ENCODE peak calls at places on chromosome 19, in ten cellular contexts. X is upper lobe of right lung, I is colonic mucosa, F is upper lobe of left lung, D is suprapubic skin, J is ovary, R is lower lobe of right lung, G is H9, Y is HCT116, B is heart right ventricle. O is an unnamed sample. For H3K27me3 and H3K4me1, the result is how much of the 10 kb centered on the place peaks cover.

GRCh38 chr19:58305932-58306323 is 751 bp downstream of the ERVK3-1 start:
- DNase-seq in F (no peak), B (no peak), I (peak), R (no peak), Y (no peak), D (no peak), G (no peak), J (no peak), X (no peak), O (no peak)

GRCh38 chr19:17872251-17873001 is 681 bp downstream of the SLC5A5 start:
- DNase-seq in I (no peak), X (no peak), J (no peak), B (no peak), R (no peak), G (no peak), Y (no peak), D (no peak), F (peak), O (no peak)

GRCh38 chr19:10727599-10728250 is 9.8 kb downstream of the DNM2 start:
- DNase-seq in G (no peak), R (no peak), B (no peak), I (no peak), X (no peak), Y (no peak), D (no peak), J (no peak), F (no peak), O (no peak)

GRCh38 chr19:40252395-40252794 is 25.9 kb upstream of the CCNP start:
- DNase-seq in B (no peak), X (no peak), I (no peak), R (no peak), F (no peak), G (peak), Y (no peak), D (no peak), J (no peak), O (no peak)

GRCh38 chr19:3222709-3223108 is 1.8 kb upstream of the CELF5 start:
- DNase-seq in B (no peak), D (no peak), I (no peak), X (no peak), R (no peak), F (no peak), G (no peak), Y (no peak), J (no peak), O (no peak)

GRCh38 chr19:4970558-4971423 is 1.9 kb downstream of the KDM4B start:
- DNase-seq in X (no peak), G (no peak), R (no peak), F (peak), I (peak), D (no peak), B (no peak), J (no peak), Y (no peak), O (peak)

GRCh38 chr19:907183-907853 is 5.7 kb downstream of the R3HDM4 start:
- DNase-seq in Y (no peak), F (peak), X (no peak), I (no peak), R (peak), J (no peak), G (no peak), B (no peak), D (no peak), O (no peak)

GRCh38 chr19:3669616-3670257 is 30.5 kb downstream of the PIP5K1C start:
- DNase-seq in B (no peak), X (no peak), G (no peak), J (no peak), I (no peak), R (no peak), F (peak), Y (no peak), D (no peak), O (no peak)

GRCh38 chr19:10520652-10521318 is 3.5 kb upstream of the S1PR5 start:
- DNase-seq in Y (no peak), B (no peak), R (no peak), G (no peak), F (peak), D (no peak), I (no peak), X (no peak), J (no peak), O (peak)

GRCh38 chr19:7224205-7224833 is 69.9 kb downstream of the INSR start:
- DNase-seq in D (no peak), B (peak), Y (no peak), I (peak), J (peak), R (no peak), F (peak), G (no peak), X (no peak), O (no peak)

GRCh38 chr19:18357442-18358264 is 17.3 kb downstream of the PGPEP1 start:
- DNase-seq in I (peak), J (no peak), R (no peak), X (no peak), G (no peak), F (no peak), B (no peak), D (no peak), Y (no peak), O (no peak)

GRCh38 chr19:17327654-17328516 is 6.8 kb downstream of the ANO8 start:
- DNase-seq in X (peak), D (no peak), G (peak), I (peak), F (peak), R (peak), J (peak), B (no peak), Y (peak), O (peak)

GRCh38 chr19:3360494-3361383 is 5.6 kb upstream of the NFIC start:
- DNase-seq in I (peak), J (peak), B (peak), F (peak), G (no peak), X (peak), R (peak), D (peak), Y (no peak), O (no peak)

GRCh38 chr19:30686911-30687566 is 314.9 kb downstream of the ZNF536 start:
- DNase-seq in I (no peak), Y (no peak), J (no peak), G (no peak), B (no peak), R (no peak), F (no peak), D (peak), X (no peak), O (no peak)

GRCh38 chr19:18672606-18673337 is 10.7 kb upstream of the CRTC1 start:
- DNase-seq in D (no peak), G (peak), R (no peak), B (no peak), Y (no peak), I (no peak), X (no peak), J (no peak), F (no peak), O (no peak)

GRCh38 chr19:2547721-2548120 is 71.8 kb downstream of the GADD45B start:
- DNase-seq in G (no peak), R (peak), J (no peak), F (no peak), B (no peak), I (no peak), D (no peak), X (no peak), Y (no peak), O (no peak)

GRCh38 chr19:2269244-2270156 is 12.5 kb downstream of the PEAK3 start:
- DNase-seq in F (peak), D (peak), I (peak), J (peak), Y (peak), B (peak), X (peak), R (peak), G (peak), O (peak)

GRCh38 chr19:57053401-57053800 is 66.4 kb upstream of the USP29 start:
- DNase-seq in D (no peak), I (no peak), Y (no peak), J (no peak), F (no peak), X (no peak), R (no peak), B (no peak), G (no peak), O (no peak)

GRCh38 chr19:1312732-1313694 is 27.3 kb downstream of the EFNA2 start:
- DNase-seq in F (peak), J (no peak), X (no peak), B (no peak), G (no peak), I (peak), D (no peak), R (no peak), Y (peak), O (peak)

GRCh38 chr19:30144794-30145193 is 202.8 kb downstream of the URI1 start:
- DNase-seq in X (no peak), Y (no peak), D (no peak), G (no peak), B (no peak), R (no peak), J (no peak), I (peak), F (no peak), O (no peak)

GRCh38 chr19:29810504-29810871 is 1.3 kb upstream of the CCNE1 start:
- DNase-seq in Y (no peak), X (no peak), G (no peak), F (no peak), B (peak), R (peak), D (no peak), J (peak), I (peak), O (peak)

GRCh38 chr19:3586707-3587346 is 1.5 kb downstream of the GIPC3 start:
- DNase-seq in X (no peak), Y (no peak), I (no peak), R (no peak), F (peak), G (no peak), J (no peak), D (no peak), B (no peak), O (no peak)

GRCh38 chr19:52638601-52639000 is 446 bp upstream of the ZNF83 start:
- DNase-seq in B (peak), I (no peak), Y (no peak), D (no peak), J (no peak), X (no peak), F (peak), G (no peak), R (peak), O (no peak)

GRCh38 chr19:7426986-7427385 is 61.8 kb downstream of the PEX11G start:
- DNase-seq in D (no peak), Y (no peak), R (no peak), J (no peak), X (no peak), I (no peak), F (no peak), B (no peak), G (no peak), O (no peak)

GRCh38 chr19:19642506-19643157 is 825 bp downstream of the GMIP start:
- DNase-seq in B (no peak), D (no peak), I (no peak), F (no peak), Y (no peak), G (no peak), J (no peak), X (no peak), R (no peak), O (peak)

GRCh38 chr19:6110360-6110977 is at the start of gene RFX2:
- DNase-seq in X (peak), R (peak), G (peak), B (peak), F (peak), J (peak), Y (peak), D (peak), I (peak), O (peak)

GRCh38 chr19:31501427-31502195 is 152.4 kb upstream of the TSHZ3 start:
- DNase-seq in B (no peak), J (no peak), R (no peak), Y (no peak), G (no peak), F (no peak), D (peak), I (no peak), X (no peak), O (no peak)

GRCh38 chr19:34393629-34394028 is 10.6 kb upstream of the PDCD2L start:
- DNase-seq in X (no peak), B (no peak), F (no peak), Y (no peak), R (no peak), D (no peak), J (no peak), I (no peak), G (no peak), O (no peak)

GRCh38 chr19:8663920-8664670 is 33.7 kb downstream of the NFILZ start:
- DNase-seq in B (no peak), J (no peak), X (no peak), I (no peak), F (peak), R (no peak), Y (no peak), G (peak), D (no peak), O (no peak)

GRCh38 chr19:48925240-48925843 is 8.2 kb upstream of the DHDH start:
- DNase-seq in B (no peak), Y (peak), D (no peak), R (no peak), F (no peak), G (no peak), X (peak), I (no peak), J (no peak), O (peak)

GRCh38 chr19:2043269-2043641 is 7.8 kb downstream of the MKNK2 start:
- DNase-seq in J (no peak), I (no peak), X (peak), R (peak), B (peak), G (no peak), Y (no peak), D (no peak), F (peak), O (no peak)

GRCh38 chr19:47644199-47644598 is 35.3 kb downstream of the BICRA start:
- DNase-seq in B (no peak), R (no peak), F (no peak), G (no peak), D (no peak), Y (no peak), J (no peak), X (no peak), I (no peak), O (no peak)

GRCh38 chr19:48815870-48816501 is 5.2 kb upstream of the BCAT2 start:
- DNase-seq in B (no peak), D (no peak), Y (no peak), I (no peak), X (no peak), F (no peak), J (no peak), R (no peak), G (no peak), O (no peak)

GRCh38 chr19:3538258-3538929 is 580 bp upstream of the TEKTIP1 start:
- DNase-seq in X (no peak), G (no peak), F (no peak), R (no peak), B (no peak), I (no peak), D (no peak), J (no peak), Y (no peak), O (no peak)

DNA sequence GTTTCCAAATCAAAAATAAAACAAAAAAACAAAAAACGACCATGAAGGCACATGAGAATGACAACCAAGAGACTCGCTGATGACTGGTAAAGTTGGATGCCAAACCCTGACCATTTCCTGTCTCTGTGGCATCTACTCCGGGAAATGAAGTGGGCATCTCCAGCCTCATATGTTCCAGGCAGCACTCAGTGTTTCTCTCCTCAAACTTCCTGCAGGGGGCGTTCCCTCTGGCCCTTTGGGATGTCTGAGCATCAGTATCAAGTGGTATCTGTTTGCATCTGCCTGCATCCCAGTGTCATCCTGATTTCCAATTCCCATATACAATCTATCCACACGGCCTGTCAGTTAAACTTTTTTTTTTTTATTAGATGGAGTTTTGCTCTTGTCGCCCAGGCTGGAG is 9.8 kb upstream of the SIGLEC12 start:
- DNase-seq in I (no peak), B (no peak), D (no peak), F (no peak), R (no peak), Y (peak), J (no peak), G (no peak), X (no peak), O (no peak)
- H3K27me3 ChIP-seq in I (under half), B (under half), D (under half), F (under half), R (under half), Y (under half), J (under half), G (under half), X (under half), O (under half)

GRCh38 chr19:42290523-42291436 is 11.2 kb upstream of the PRR19 start:
- DNase-seq in J (no peak), D (no peak), F (peak), I (no peak), R (no peak), B (no peak), Y (no peak), G (peak), X (no peak), O (no peak)
- TF ChIP-seq CTCF in J (peak), D (peak), F (peak), I (peak), R (peak), B (peak), Y (peak), G (peak), X (peak), O (peak)

GRCh38 chr19:33240181-33240771 is 14.6 kb upstream of the SLC7A10 start:
- DNase-seq in G (no peak), D (no peak), F (no peak), Y (no peak), I (no peak), J (no peak), X (no peak), B (no peak), R (peak), O (no peak)

GRCh38 chr19:33239223-33239975 is 13.7 kb upstream of the SLC7A10 start:
- DNase-seq in R (peak), J (no peak), G (no peak), X (no peak), Y (no peak), D (no peak), I (no peak), F (no peak), B (no peak), O (no peak)

GRCh38 chr19:33241530-33242101 is 16.0 kb upstream of the SLC7A10 start:
- DNase-seq in Y (no peak), B (peak), G (no peak), J (no peak), D (no peak), I (peak), X (peak), R (peak), F (peak), O (no peak)

GRCh38 chr19:33242129-33242528 is 16.5 kb upstream of the SLC7A10 start:
- DNase-seq in R (no peak), J (no peak), X (no peak), Y (no peak), B (no peak), D (no peak), I (no peak), F (no peak), G (no peak), O (no peak)

GRCh38 chr19:33241091-33241529 is 15.5 kb upstream of the SLC7A10 start:
- DNase-seq in B (no peak), G (no peak), I (no peak), D (no peak), Y (no peak), R (peak), X (no peak), J (no peak), F (peak), O (no peak)
- H3K4me1 ChIP-seq in B (under half), G (under half), I (under half), D (under half), Y (under half), R (under half), X (under half), J (under half), F (under half), O (under half)

GRCh38 chr19:12843328-12843727 is 5.0 kb downstream of the MAST1 start:
- DNase-seq in J (no peak), I (no peak), X (no peak), D (no peak), F (no peak), B (no peak), G (no peak), R (no peak), Y (no peak), O (no peak)

GRCh38 chr19:12842511-12842910 is 4.2 kb downstream of the MAST1 start:
- DNase-seq in J (no peak), D (no peak), R (no peak), F (no peak), G (no peak), X (no peak), B (no peak), I (no peak), Y (no peak), O (no peak)

GRCh38 chr19:12840091-12841079 is 2.1 kb downstream of the MAST1 start:
- DNase-seq in B (no peak), R (peak), Y (peak), I (peak), J (no peak), D (no peak), F (no peak), G (peak), X (peak), O (peak)

GRCh38 chr19:12838893-12839656 is 760 bp downstream of the MAST1 start:
- DNase-seq in B (no peak), X (no peak), Y (no peak), J (no peak), R (no peak), F (no peak), G (no peak), I (no peak), D (no peak), O (no peak)

GRCh38 chr19:12841094-12841493 is 2.8 kb downstream of the MAST1 start:
- DNase-seq in J (no peak), F (peak), R (peak), D (no peak), X (peak), G (peak), Y (no peak), I (no peak), B (no peak), O (no peak)
- H3K27me3 ChIP-seq in J (under half), F (under half), R (half or more), D (half or more), X (half or more), G (under half), Y (under half), I (under half), B (half or more), O (half or more)

DNA sequence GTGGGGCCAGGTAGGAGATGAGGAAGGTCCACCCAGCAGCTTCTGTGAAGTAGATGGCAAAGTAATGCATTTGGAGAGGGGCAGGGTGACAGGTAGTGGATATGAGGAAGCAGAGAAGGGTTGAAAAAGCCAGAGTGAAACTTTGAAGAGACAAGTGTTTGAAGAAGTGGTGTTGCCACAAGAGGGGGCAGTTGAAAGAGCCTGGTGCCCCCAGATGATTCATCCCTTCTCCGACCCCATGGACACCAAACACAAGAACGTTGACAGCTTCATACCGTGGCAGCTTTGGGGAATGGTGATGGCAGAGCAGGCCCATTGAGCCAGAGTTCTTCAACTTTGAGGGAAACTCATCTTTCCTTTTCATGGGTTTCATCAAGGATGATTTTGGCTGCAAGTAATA is 19.9 kb downstream of the IFNL3 start:
- DNase-seq in I (no peak), Y (no peak), X (no peak), B (no peak), G (peak), F (no peak), J (no peak), D (no peak), R (no peak), O (no peak)
- TF ChIP-seq CTCF in I (no peak), Y (no peak), X (no peak), B (no peak), G (peak), F (no peak), J (no peak), D (no peak), R (no peak), O (no peak)

O was measured in foreskin keratinocyte.